ENCODE peak calls at places on chromosome 5, in ten cellular contexts. Y, J, O, K, P, S, F, H, V and A are unnamed samples.

GRCh38 chr5:4058899-4059298 is 463.3 kb downstream of the IRX1 start:
- ATAC-seq in Y (no peak), J (peak; percentile 79), O (no peak), K (peak; percentile 81), P (no peak), S (no peak), F (peak; percentile 94), H (peak; percentile 55), V (no peak), A (no peak)

GRCh38 chr5:170319281-170319680 is 21.7 kb upstream of the LCP2 start:
- ATAC-seq in Y (no peak), J (no peak), O (no peak), K (no peak), P (no peak), S (no peak), F (no peak), H (no peak), V (no peak), A (no peak)

GRCh38 chr5:109324941-109325340 is 84.8 kb downstream of the PJA2 start:
- ATAC-seq in Y (no peak), J (no peak), O (no peak), K (no peak), P (no peak), S (no peak), F (no peak), H (no peak), V (peak; percentile 21), A (no peak)

GRCh38 chr5:79008362-79008761 is 23.3 kb upstream of the ARSB start:
- ATAC-seq in Y (no peak), J (no peak), O (no peak), K (no peak), P (no peak), S (no peak), F (no peak), H (no peak), V (no peak), A (no peak)

GRCh38 chr5:42301349-42301748 is 121.9 kb upstream of the GHR start:
- ATAC-seq in Y (no peak), J (no peak), O (no peak), K (no peak), P (no peak), S (no peak), F (no peak), H (no peak), V (no peak), A (no peak)

GRCh38 chr5:54326662-54327145 is 16.3 kb upstream of the ARL15 start:
- ATAC-seq in Y (no peak), J (no peak), O (no peak), K (no peak), P (no peak), S (no peak), F (no peak), H (no peak), V (no peak), A (no peak)

GRCh38 chr5:106862450-106863193 is 808.1 kb downstream of the EFNA5 start:
- ATAC-seq in Y (no peak), J (peak; percentile 28), O (no peak), K (no peak), P (peak; percentile 78), S (no peak), F (peak; percentile 62), H (peak; percentile 30), V (no peak), A (no peak)

GRCh38 chr5:56100429-56101176 is 105.8 kb upstream of the IL6ST start:
- ATAC-seq in Y (no peak), J (no peak), O (no peak), K (no peak), P (no peak), S (no peak), F (no peak), H (no peak), V (no peak), A (no peak)

GRCh38 chr5:74616236-74617146 is 24.0 kb downstream of the ENC1 start:
- ATAC-seq in Y (peak; percentile 71), J (no peak), O (no peak), K (no peak), P (no peak), S (peak; percentile 76), F (no peak), H (no peak), V (no peak), A (no peak)

GRCh38 chr5:175863316-175863715 is 8.1 kb upstream of the CPLX2 start:
- ATAC-seq in Y (no peak), J (no peak), O (no peak), K (no peak), P (no peak), S (no peak), F (no peak), H (no peak), V (no peak), A (no peak)
- H3K4me1 ChIP-seq in Y (no peaks in the 10 kb centered on the region), J (no peaks in the 10 kb centered on the region), O (no peaks in the 10 kb centered on the region), K (no peaks in the 10 kb centered on the region), P (no peaks in the 10 kb centered on the region), S (no peaks in the 10 kb centered on the region), F (no peaks in the 10 kb centered on the region), H (no peaks in the 10 kb centered on the region), V (no peaks in the 10 kb centered on the region), A (no peaks in the 10 kb centered on the region)

GRCh38 chr5:119077444-119077843 is 6.6 kb downstream of the DMXL1 start:
- ATAC-seq in Y (no peak), J (no peak), O (no peak), K (no peak), P (no peak), S (no peak), F (no peak), H (no peak), V (no peak), A (no peak)

GRCh38 chr5:119076080-119076479 is 5.2 kb downstream of the DMXL1 start:
- ATAC-seq in Y (no peak), J (no peak), O (no peak), K (no peak), P (no peak), S (no peak), F (no peak), H (no peak), V (no peak), A (no peak)

GRCh38 chr5:119080975-119081374 is 10.1 kb downstream of the DMXL1 start:
- ATAC-seq in Y (no peak), J (no peak), O (no peak), K (no peak), P (no peak), S (no peak), F (no peak), H (peak; percentile 24), V (no peak), A (no peak)

GRCh38 chr5:119078071-119078846 is 7.4 kb downstream of the DMXL1 start:
- ATAC-seq in Y (no peak), J (no peak), O (no peak), K (no peak), P (no peak), S (no peak), F (no peak), H (no peak), V (no peak), A (no peak)

DNA sequence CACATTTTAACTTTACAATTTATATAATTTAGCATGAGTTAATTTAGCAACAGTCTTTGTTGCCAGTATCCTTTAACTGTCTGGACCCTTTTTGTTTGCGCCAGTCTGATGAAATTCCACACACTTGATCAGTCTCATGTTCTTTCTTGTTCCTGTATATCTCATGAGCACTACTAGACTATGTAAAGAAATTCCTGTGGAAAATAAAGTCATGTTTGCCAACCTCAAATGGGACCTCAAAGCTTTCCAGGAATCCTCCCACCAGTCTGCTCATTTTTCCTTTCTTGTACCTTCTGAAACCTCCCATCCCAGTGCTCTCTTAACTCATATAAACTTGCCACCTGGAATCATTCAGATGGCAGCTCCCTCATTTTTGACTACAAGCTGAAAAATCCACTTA is 8.0 kb downstream of the DMXL1 start:
- ATAC-seq in Y (no peak), J (no peak), O (no peak), K (no peak), P (no peak), S (no peak), F (no peak), H (no peak), V (no peak), A (no peak)
- H3K4me1 ChIP-seq in Y (peaks cover 13% of the 10 kb centered on the region), J (peaks cover 2% of the 10 kb centered on the region), O (no peaks in the 10 kb centered on the region), K (no peaks in the 10 kb centered on the region), P (peaks cover 36% of the 10 kb centered on the region), S (peaks cover 56% of the 10 kb centered on the region), F (peaks cover 77% of the 10 kb centered on the region), H (peaks cover 3% of the 10 kb centered on the region), V (peaks cover 24% of the 10 kb centered on the region), A (peaks cover 4% of the 10 kb centered on the region)

DNA sequence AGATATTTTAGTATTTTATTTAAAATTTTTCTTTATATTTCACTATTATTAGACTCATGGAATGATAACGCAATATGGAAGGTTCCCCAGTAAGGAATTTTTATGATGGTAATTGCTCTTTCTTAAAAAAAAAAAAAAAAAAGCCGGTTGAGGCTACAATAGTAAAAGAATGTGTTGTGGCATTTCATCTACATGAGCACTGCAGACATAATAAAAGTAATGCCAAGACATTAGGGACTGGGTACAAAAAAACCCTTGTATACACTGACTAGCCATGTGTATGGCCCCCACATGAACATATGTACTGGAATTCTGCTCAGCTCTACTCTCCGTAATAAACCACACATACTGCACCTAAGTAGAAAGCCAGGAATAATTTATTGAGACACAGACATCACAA is 218.4 kb downstream of the ADAMTS6 start:
- ATAC-seq in Y (no peak), J (no peak), O (no peak), K (no peak), P (no peak), S (no peak), F (no peak), H (no peak), V (no peak), A (no peak)
- H3K4me1 ChIP-seq in Y (no peaks in the 10 kb centered on the region), J (peaks cover 3% of the 10 kb centered on the region), O (peaks cover 3% of the 10 kb centered on the region), K (peaks cover 3% of the 10 kb centered on the region), P (no peaks in the 10 kb centered on the region), S (peaks cover 4% of the 10 kb centered on the region), F (peaks cover 17% of the 10 kb centered on the region), H (peaks cover 2% of the 10 kb centered on the region), V (no peaks in the 10 kb centered on the region), A (no peaks in the 10 kb centered on the region)

DNA sequence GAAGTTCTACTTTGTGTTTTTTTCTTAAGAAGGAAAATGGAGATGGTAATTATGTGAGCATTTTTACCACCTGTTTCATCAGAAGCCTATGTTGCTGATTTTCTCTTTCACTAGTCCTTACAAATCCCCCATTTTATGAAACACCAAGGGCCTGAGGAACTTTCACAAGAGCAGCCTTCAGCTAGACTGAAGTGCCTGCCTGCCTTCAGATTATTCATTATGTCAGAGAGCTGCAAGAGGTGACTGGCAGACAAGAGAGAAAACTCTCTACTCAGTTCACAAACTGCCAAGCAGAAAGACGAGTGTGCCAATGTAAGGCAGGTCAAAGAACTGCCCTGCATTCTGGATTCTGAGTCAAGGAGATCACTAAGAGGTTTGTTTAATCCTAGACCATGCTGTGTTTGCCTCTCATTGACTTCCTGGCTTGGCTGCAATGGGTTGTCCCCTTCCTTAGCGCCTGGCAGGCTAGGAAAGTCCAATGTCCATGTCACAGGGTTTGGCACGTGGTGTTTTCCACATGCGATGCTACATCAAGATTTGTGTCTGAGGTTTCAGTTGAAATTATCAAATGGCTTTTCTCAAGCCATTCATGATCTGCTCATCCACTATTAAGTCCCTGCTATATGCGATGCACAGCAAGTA is 143.3 kb downstream of the CDC42SE2 start:
- ATAC-seq in Y (peak; percentile 70), J (no peak), O (no peak), K (no peak), P (no peak), S (peak; percentile 68), F (no peak), H (no peak), V (no peak), A (no peak)
- H3K4me1 ChIP-seq in Y (no peaks in the 10 kb centered on the region), J (no peaks in the 10 kb centered on the region), O (no peaks in the 10 kb centered on the region), K (no peaks in the 10 kb centered on the region), P (no peaks in the 10 kb centered on the region), S (no peaks in the 10 kb centered on the region), F (no peaks in the 10 kb centered on the region), H (no peaks in the 10 kb centered on the region), V (no peaks in the 10 kb centered on the region), A (no peaks in the 10 kb centered on the region)

GRCh38 chr5:172828911-172829431 is 5.1 kb upstream of the ERGIC1 start:
- ATAC-seq in Y (no peak), J (no peak), O (no peak), K (no peak), P (no peak), S (no peak), F (no peak), H (peak; percentile 24), V (no peak), A (no peak)
- H3K4me1 ChIP-seq in Y (no peaks in the 10 kb centered on the region), J (no peaks in the 10 kb centered on the region), O (peaks cover 3% of the 10 kb centered on the region), K (no peaks in the 10 kb centered on the region), P (peaks cover 7% of the 10 kb centered on the region), S (peaks cover 9% of the 10 kb centered on the region), F (peaks cover 16% of the 10 kb centered on the region), H (peaks cover 2% of the 10 kb centered on the region), V (peaks cover 7% of the 10 kb centered on the region), A (no peaks in the 10 kb centered on the region)